ENCODE peak calls at places on chromosomes 6 and 20, in five cellular contexts. W, F, X, N and K are unnamed samples.

GRCh38 chr20:46894971-46895905 is 595 bp downstream of the EYA2 start:
- DNase-seq in W (no peak), F (peak), X (no peak), N (no peak), K (no peak)

GRCh38 chr6:126198581-126198980 is 141.3 kb upstream of the CENPW start:
- DNase-seq in W (no peak), F (no peak), X (no peak), N (no peak), K (no peak)

GRCh38 chr6:129767776-129768490 is 58.0 kb upstream of the ARHGAP18 start:
- DNase-seq in W (no peak), F (no peak), X (no peak), N (no peak), K (no peak)

GRCh38 chr20:31602779-31603441 is 2.2 kb upstream of the ID1 start:
- DNase-seq in W (peak), F (no peak), X (no peak), N (peak), K (peak)

GRCh38 chr6:20868397-20869185 is 334.3 kb downstream of the CDKAL1 start:
- DNase-seq in W (no peak), F (no peak), X (peak), N (no peak), K (no peak)

GRCh38 chr6:125219451-125219942 is 65.9 kb downstream of the TPD52L1 start:
- DNase-seq in W (no peak), F (peak), X (no peak), N (no peak), K (no peak)

GRCh38 chr6:33374359-33374910 is 17.2 kb upstream of the KIFC1 start:
- DNase-seq in W (no peak), F (peak), X (no peak), N (no peak), K (no peak)

GRCh38 chr20:23320317-23320716 is 30.3 kb upstream of the NXT1 start:
- DNase-seq in W (no peak), F (no peak), X (no peak), N (peak), K (peak)

GRCh38 chr20:24948939-24949679 is at the start of gene CST7:
- DNase-seq in W (peak), F (no peak), X (no peak), N (peak), K (no peak)

GRCh38 chr6:158417760-158418098 is 105.5 kb downstream of the TULP4 start:
- DNase-seq in W (no peak), F (no peak), X (no peak), N (no peak), K (peak)

GRCh38 chr6:110976575-110976974 is 5.3 kb upstream of the RPF2 start:
- DNase-seq in W (no peak), F (no peak), X (no peak), N (no peak), K (no peak)

GRCh38 chr20:34570859-34571306 is 12.4 kb downstream of the MAP1LC3A start:
- DNase-seq in W (no peak), F (no peak), X (no peak), N (no peak), K (peak)

GRCh38 chr6:43090557-43090952 is 14.4 kb downstream of the PTK7 start:
- DNase-seq in W (no peak), F (no peak), X (no peak), N (no peak), K (no peak)

GRCh38 chr6:134480593-134480992 is 162.7 kb upstream of the SGK1 start:
- DNase-seq in W (no peak), F (no peak), X (no peak), N (no peak), K (no peak)

GRCh38 chr6:157227202-157228166 is 95.8 kb downstream of the TMEM242 start:
- DNase-seq in W (no peak), F (no peak), X (no peak), N (no peak), K (no peak)

GRCh38 chr6:89734526-89734925 is 85.1 kb downstream of the MDN1 start:
- DNase-seq in W (no peak), F (no peak), X (no peak), N (no peak), K (no peak)

GRCh38 chr6:45255434-45255833 is 72.7 kb upstream of the RUNX2 start:
- DNase-seq in W (no peak), F (no peak), X (no peak), N (no peak), K (no peak)

GRCh38 chr6:75041381-75041780 is 164.5 kb downstream of the COL12A1 start:
- DNase-seq in W (no peak), F (no peak), X (no peak), N (no peak), K (no peak)

GRCh38 chr6:89346433-89346832 is 6.1 kb downstream of the UBE2J1 start:
- DNase-seq in W (no peak), F (no peak), X (no peak), N (no peak), K (no peak)

GRCh38 chr20:1664911-1665310 is 7.3 kb upstream of the SIRPG start:
- DNase-seq in W (peak), F (no peak), X (no peak), N (peak), K (no peak)

GRCh38 chr6:5241242-5241641 is 19.5 kb downstream of the LYRM4 start:
- DNase-seq in W (no peak), F (no peak), X (no peak), N (no peak), K (no peak)

GRCh38 chr6:31778999-31779885 is 2.1 kb upstream of the VWA7 start:
- DNase-seq in W (no peak), F (no peak), X (peak), N (no peak), K (no peak)

GRCh38 chr6:91705646-91706045 is 1118.8 kb upstream of the MAP3K7 start:
- DNase-seq in W (no peak), F (no peak), X (no peak), N (no peak), K (no peak)

GRCh38 chr6:102686461-102686860 is 1293.0 kb downstream of the GRIK2 start:
- DNase-seq in W (no peak), F (no peak), X (no peak), N (no peak), K (no peak)

GRCh38 chr20:4067600-4068261 is 52.4 kb upstream of the RNF24 start:
- DNase-seq in W (no peak), F (no peak), X (no peak), N (no peak), K (no peak)

GRCh38 chr6:53299331-53299835 is 49.4 kb downstream of the ELOVL5 start:
- DNase-seq in W (no peak), F (no peak), X (no peak), N (no peak), K (no peak)

GRCh38 chr6:35311390-35312075 is 13.9 kb downstream of the DEF6 start:
- DNase-seq in W (peak), F (no peak), X (no peak), N (peak), K (no peak)

GRCh38 chr20:63236116-63236837 is 572 bp downstream of the BIRC7 start:
- DNase-seq in W (no peak), F (no peak), X (peak), N (no peak), K (no peak)